ENCODE peak calls at places on chromosomes 13 and 19, in six cellular contexts. One of them, this sample, is unnamed.

GRCh38 chr13:30019648-30020626 is 169.5 kb upstream of the UBL3 start:
- DNase-seq in sigmoid colon: no peak
- DNase-seq in PC-3: no peak
- DNase-seq in GM23338: peak
- DNase-seq in cardiac muscle cell: no peak
- DNase-seq in HFF-Myc: no peak
- DNase-seq in this sample: no peak

GRCh38 chr19:18101268-18101667 is 3.7 kb downstream of the MAST3 start:
- DNase-seq in sigmoid colon: no peak
- DNase-seq in PC-3: no peak
- DNase-seq in GM23338: no peak
- DNase-seq in cardiac muscle cell: no peak
- DNase-seq in HFF-Myc: no peak
- DNase-seq in this sample: no peak

GRCh38 chr13:112771877-112772538 is 82.2 kb downstream of the ATP11A start:
- DNase-seq in sigmoid colon: no peak
- DNase-seq in PC-3: no peak
- DNase-seq in GM23338: no peak
- DNase-seq in cardiac muscle cell: no peak
- DNase-seq in HFF-Myc: no peak
- DNase-seq in this sample: no peak

GRCh38 chr13:97030705-97031452 is 36.6 kb upstream of the OXGR1 start:
- DNase-seq in sigmoid colon: no peak
- DNase-seq in PC-3: peak
- DNase-seq in GM23338: peak
- DNase-seq in cardiac muscle cell: peak
- DNase-seq in HFF-Myc: no peak
- DNase-seq in this sample: no peak

GRCh38 chr19:16496613-16496983 is 404 bp downstream of the C19orf44 start:
- DNase-seq in sigmoid colon: peak
- DNase-seq in PC-3: peak
- DNase-seq in GM23338: peak
- DNase-seq in cardiac muscle cell: no peak
- DNase-seq in HFF-Myc: no peak
- DNase-seq in this sample: no peak

GRCh38 chr19:18868380-18869230 is 27.4 kb downstream of the CERS1 start:
- DNase-seq in sigmoid colon: no peak
- DNase-seq in PC-3: no peak
- DNase-seq in GM23338: peak
- DNase-seq in cardiac muscle cell: no peak
- DNase-seq in HFF-Myc: no peak
- DNase-seq in this sample: no peak

GRCh38 chr13:99721606-99722384 is 220.5 kb downstream of the TM9SF2 start:
- DNase-seq in sigmoid colon: no peak
- DNase-seq in PC-3: no peak
- DNase-seq in GM23338: no peak
- DNase-seq in cardiac muscle cell: no peak
- DNase-seq in HFF-Myc: no peak
- DNase-seq in this sample: no peak

GRCh38 chr13:29758591-29759114 is 91.8 kb downstream of the UBL3 start:
- DNase-seq in sigmoid colon: no peak
- DNase-seq in PC-3: peak
- DNase-seq in GM23338: no peak
- DNase-seq in cardiac muscle cell: no peak
- DNase-seq in HFF-Myc: no peak
- DNase-seq in this sample: no peak

GRCh38 chr13:90738881-90739280 is 608.6 kb upstream of the MIR17HG start:
- DNase-seq in sigmoid colon: no peak
- DNase-seq in PC-3: no peak
- DNase-seq in GM23338: no peak
- DNase-seq in cardiac muscle cell: no peak
- DNase-seq in HFF-Myc: no peak
- DNase-seq in this sample: no peak

GRCh38 chr13:65417953-65418352 is 1812.2 kb downstream of the PCDH9 start:
- DNase-seq in sigmoid colon: no peak
- DNase-seq in PC-3: peak
- DNase-seq in GM23338: no peak
- DNase-seq in cardiac muscle cell: no peak
- DNase-seq in HFF-Myc: no peak
- DNase-seq in this sample: no peak

GRCh38 chr19:40763963-40764362 is 11.4 kb upstream of the MIA start:
- DNase-seq in sigmoid colon: no peak
- DNase-seq in PC-3: no peak
- DNase-seq in GM23338: no peak
- DNase-seq in cardiac muscle cell: no peak
- DNase-seq in HFF-Myc: no peak
- DNase-seq in this sample: no peak

GRCh38 chr19:8484331-8484894 is 18.0 kb downstream of the PRAM1 start:
- DNase-seq in sigmoid colon: no peak
- DNase-seq in PC-3: no peak
- DNase-seq in GM23338: no peak
- DNase-seq in cardiac muscle cell: no peak
- DNase-seq in HFF-Myc: no peak
- DNase-seq in this sample: no peak

GRCh38 chr13:71866173-71867091 is 572 bp downstream of the DACH1 start:
- DNase-seq in sigmoid colon: no peak
- DNase-seq in PC-3: no peak
- DNase-seq in GM23338: peak
- DNase-seq in cardiac muscle cell: peak
- DNase-seq in HFF-Myc: no peak
- DNase-seq in this sample: no peak

GRCh38 chr19:752652-753517 is 2.0 kb downstream of the MISP start:
- DNase-seq in sigmoid colon: peak
- DNase-seq in PC-3: peak
- DNase-seq in GM23338: no peak
- DNase-seq in cardiac muscle cell: no peak
- DNase-seq in HFF-Myc: no peak
- DNase-seq in this sample: peak

GRCh38 chr19:29887498-29887897 is 54.5 kb upstream of the URI1 start:
- DNase-seq in sigmoid colon: peak
- DNase-seq in PC-3: no peak
- DNase-seq in GM23338: no peak
- DNase-seq in cardiac muscle cell: no peak
- DNase-seq in HFF-Myc: no peak
- DNase-seq in this sample: no peak

GRCh38 chr19:29890392-29890791 is 51.6 kb upstream of the URI1 start:
- DNase-seq in sigmoid colon: peak
- DNase-seq in PC-3: no peak
- DNase-seq in GM23338: no peak
- DNase-seq in cardiac muscle cell: no peak
- DNase-seq in HFF-Myc: no peak
- DNase-seq in this sample: no peak

GRCh38 chr19:29886535-29886934 is 55.5 kb upstream of the URI1 start:
- DNase-seq in sigmoid colon: peak
- DNase-seq in PC-3: no peak
- DNase-seq in GM23338: no peak
- DNase-seq in cardiac muscle cell: no peak
- DNase-seq in HFF-Myc: no peak
- DNase-seq in this sample: no peak

GRCh38 chr19:29893606-29894284 is 48.3 kb upstream of the URI1 start:
- DNase-seq in sigmoid colon: peak
- DNase-seq in PC-3: no peak
- DNase-seq in GM23338: no peak
- DNase-seq in cardiac muscle cell: no peak
- DNase-seq in HFF-Myc: no peak
- DNase-seq in this sample: no peak

DNA sequence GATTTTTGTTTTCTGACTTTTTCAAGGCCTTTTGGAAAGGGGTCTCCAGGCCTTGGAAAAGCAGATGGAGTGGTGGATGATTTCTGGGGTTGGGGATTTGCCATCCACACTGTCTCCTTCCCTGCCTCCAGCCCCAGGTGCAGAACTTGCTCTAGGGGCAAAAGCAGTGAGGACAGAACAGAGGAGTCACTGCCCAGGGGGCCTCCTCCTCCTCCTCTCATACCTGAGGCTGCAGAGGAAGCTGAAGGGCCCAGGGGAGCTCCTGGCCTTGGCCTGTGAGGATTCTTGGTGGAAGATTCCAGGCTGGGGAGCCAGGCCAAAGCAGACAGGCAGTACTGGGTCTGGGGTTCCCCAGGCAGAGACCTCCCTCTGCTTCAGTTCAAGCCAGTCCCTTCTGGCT is 52.3 kb upstream of the URI1 start:
- DNase-seq in sigmoid colon: peak
- DNase-seq in PC-3: no peak
- DNase-seq in GM23338: no peak
- DNase-seq in cardiac muscle cell: no peak
- DNase-seq in HFF-Myc: no peak
- DNase-seq in this sample: no peak
- H3K4me3 ChIP-seq in sigmoid colon: no peak
- H3K4me3 ChIP-seq in PC-3: no peak
- H3K4me3 ChIP-seq in GM23338: no peak
- H3K4me3 ChIP-seq in cardiac muscle cell: no peak
- H3K4me3 ChIP-seq in HFF-Myc: no peak
- H3K4me3 ChIP-seq in this sample: no peak

GRCh38 chr19:10478476-10478875 is 24.7 kb downstream of the KEAP1 start:
- DNase-seq in sigmoid colon: no peak
- DNase-seq in PC-3: no peak
- DNase-seq in GM23338: no peak
- DNase-seq in cardiac muscle cell: no peak
- DNase-seq in HFF-Myc: no peak
- DNase-seq in this sample: no peak
- H3K4me3 ChIP-seq in sigmoid colon: no peak
- H3K4me3 ChIP-seq in PC-3: no peak
- H3K4me3 ChIP-seq in GM23338: no peak
- H3K4me3 ChIP-seq in cardiac muscle cell: no peak
- H3K4me3 ChIP-seq in HFF-Myc: no peak
- H3K4me3 ChIP-seq in this sample: no peak

GRCh38 chr13:33845572-33846305 is 27.8 kb downstream of the RFC3 start:
- DNase-seq in sigmoid colon: no peak
- DNase-seq in PC-3: no peak
- DNase-seq in GM23338: no peak
- DNase-seq in cardiac muscle cell: no peak
- DNase-seq in HFF-Myc: no peak
- DNase-seq in this sample: no peak
- H3K4me3 ChIP-seq in sigmoid colon: no peak
- H3K4me3 ChIP-seq in PC-3: no peak
- H3K4me3 ChIP-seq in GM23338: no peak
- H3K4me3 ChIP-seq in cardiac muscle cell: no peak
- H3K4me3 ChIP-seq in HFF-Myc: no peak
- H3K4me3 ChIP-seq in this sample: no peak

GRCh38 chr19:35138305-35138799 is 272 bp upstream of the FXYD1 start:
- DNase-seq in sigmoid colon: peak
- DNase-seq in PC-3: no peak
- DNase-seq in GM23338: no peak
- DNase-seq in cardiac muscle cell: peak
- DNase-seq in HFF-Myc: no peak
- DNase-seq in this sample: no peak

GRCh38 chr19:35139618-35139943 is 957 bp downstream of the FXYD1 start:
- DNase-seq in sigmoid colon: peak
- DNase-seq in PC-3: no peak
- DNase-seq in GM23338: no peak
- DNase-seq in cardiac muscle cell: no peak
- DNase-seq in HFF-Myc: no peak
- DNase-seq in this sample: no peak

GRCh38 chr19:35140898-35141626 is 2.0 kb upstream of the FXYD7 start:
- DNase-seq in sigmoid colon: peak
- DNase-seq in PC-3: peak
- DNase-seq in GM23338: peak
- DNase-seq in cardiac muscle cell: peak
- DNase-seq in HFF-Myc: peak
- DNase-seq in this sample: no peak

GRCh38 chr19:35141627-35142401 is 1.2 kb upstream of the FXYD7 start:
- DNase-seq in sigmoid colon: no peak
- DNase-seq in PC-3: no peak
- DNase-seq in GM23338: no peak
- DNase-seq in cardiac muscle cell: no peak
- DNase-seq in HFF-Myc: no peak
- DNase-seq in this sample: no peak

GRCh38 chr19:35140207-35140897 is 1.7 kb downstream of the FXYD1 start:
- DNase-seq in sigmoid colon: no peak
- DNase-seq in PC-3: no peak
- DNase-seq in GM23338: no peak
- DNase-seq in cardiac muscle cell: no peak
- DNase-seq in HFF-Myc: no peak
- DNase-seq in this sample: no peak
- H3K4me3 ChIP-seq in sigmoid colon: peak
- H3K4me3 ChIP-seq in PC-3: no peak
- H3K4me3 ChIP-seq in GM23338: peak
- H3K4me3 ChIP-seq in cardiac muscle cell: peak
- H3K4me3 ChIP-seq in HFF-Myc: no peak
- H3K4me3 ChIP-seq in this sample: no peak

GRCh38 chr19:15475169-15475568 is 4.1 kb downstream of the PGLYRP2 start:
- DNase-seq in sigmoid colon: no peak
- DNase-seq in PC-3: no peak
- DNase-seq in GM23338: no peak
- DNase-seq in cardiac muscle cell: no peak
- DNase-seq in HFF-Myc: no peak
- DNase-seq in this sample: no peak

GRCh38 chr19:15476334-15476733 is 3.0 kb downstream of the PGLYRP2 start:
- DNase-seq in sigmoid colon: no peak
- DNase-seq in PC-3: no peak
- DNase-seq in GM23338: no peak
- DNase-seq in cardiac muscle cell: no peak
- DNase-seq in HFF-Myc: no peak
- DNase-seq in this sample: no peak

GRCh38 chr19:15471639-15472101 is 7.3 kb upstream of the RASAL3 start:
- DNase-seq in sigmoid colon: peak
- DNase-seq in PC-3: no peak
- DNase-seq in GM23338: peak
- DNase-seq in cardiac muscle cell: no peak
- DNase-seq in HFF-Myc: no peak
- DNase-seq in this sample: no peak

GRCh38 chr19:15479391-15480345 is at the start of gene PGLYRP2:
- DNase-seq in sigmoid colon: no peak
- DNase-seq in PC-3: peak
- DNase-seq in GM23338: peak
- DNase-seq in cardiac muscle cell: no peak
- DNase-seq in HFF-Myc: no peak
- DNase-seq in this sample: no peak

GRCh38 chr19:15475611-15476010 is 3.7 kb downstream of the PGLYRP2 start:
- DNase-seq in sigmoid colon: no peak
- DNase-seq in PC-3: no peak
- DNase-seq in GM23338: no peak
- DNase-seq in cardiac muscle cell: no peak
- DNase-seq in HFF-Myc: no peak
- DNase-seq in this sample: no peak
- H3K4me3 ChIP-seq in sigmoid colon: no peak
- H3K4me3 ChIP-seq in PC-3: no peak
- H3K4me3 ChIP-seq in GM23338: no peak
- H3K4me3 ChIP-seq in cardiac muscle cell: no peak
- H3K4me3 ChIP-seq in HFF-Myc: no peak
- H3K4me3 ChIP-seq in this sample: no peak

GRCh38 chr19:30304540-30304939 is 67.6 kb upstream of the ZNF536 start:
- DNase-seq in sigmoid colon: no peak
- DNase-seq in PC-3: no peak
- DNase-seq in GM23338: no peak
- DNase-seq in cardiac muscle cell: no peak
- DNase-seq in HFF-Myc: no peak
- DNase-seq in this sample: no peak

GRCh38 chr19:30309983-30310805 is 62.0 kb upstream of the ZNF536 start:
- DNase-seq in sigmoid colon: no peak
- DNase-seq in PC-3: no peak
- DNase-seq in GM23338: no peak
- DNase-seq in cardiac muscle cell: no peak
- DNase-seq in HFF-Myc: no peak
- DNase-seq in this sample: no peak

GRCh38 chr19:30305346-30306060 is 66.7 kb upstream of the ZNF536 start:
- DNase-seq in sigmoid colon: no peak
- DNase-seq in PC-3: no peak
- DNase-seq in GM23338: no peak
- DNase-seq in cardiac muscle cell: no peak
- DNase-seq in HFF-Myc: no peak
- DNase-seq in this sample: no peak

GRCh38 chr19:30310806-30311121 is 61.4 kb upstream of the ZNF536 start:
- DNase-seq in sigmoid colon: no peak
- DNase-seq in PC-3: no peak
- DNase-seq in GM23338: no peak
- DNase-seq in cardiac muscle cell: no peak
- DNase-seq in HFF-Myc: no peak
- DNase-seq in this sample: no peak

GRCh38 chr19:30307191-30307974 is 64.8 kb upstream of the ZNF536 start:
- DNase-seq in sigmoid colon: no peak
- DNase-seq in PC-3: no peak
- DNase-seq in GM23338: no peak
- DNase-seq in cardiac muscle cell: no peak
- DNase-seq in HFF-Myc: no peak
- DNase-seq in this sample: no peak
- H3K4me3 ChIP-seq in sigmoid colon: no peak
- H3K4me3 ChIP-seq in PC-3: no peak
- H3K4me3 ChIP-seq in GM23338: no peak
- H3K4me3 ChIP-seq in cardiac muscle cell: no peak
- H3K4me3 ChIP-seq in HFF-Myc: no peak
- H3K4me3 ChIP-seq in this sample: no peak